ENCODE peak calls at places on chromosomes 12 and 14, in nine cellular contexts. K, V, T, Q, I, Y, L, R and B are unnamed samples.

GRCh38 chr12:107468182-107468581 is 217.4 kb upstream of the PWP1 start:
- DNase-seq in V (no peak), K (no peak), Q (no peak), T (no peak), R (no peak), I (peak; percentile 34), Y (no peak), L (no peak), B (no peak)

GRCh38 chr12:96400631-96401060 is 407 bp upstream of the CDK17 start:
- DNase-seq in R (no peak), I (peak; percentile 39), L (no peak), Y (no peak), T (no peak), K (no peak), V (no peak), Q (no peak), B (no peak)

GRCh38 chr14:69863083-69863482 is 16.1 kb upstream of the SMOC1 start:
- DNase-seq in L (no peak), I (no peak), T (no peak), V (no peak), Y (no peak), R (no peak), K (no peak), Q (no peak), B (no peak)

GRCh38 chr12:3252416-3252815 is 175.2 kb downstream of the TSPAN9 start:
- DNase-seq in V (peak; percentile 72), T (no peak), I (peak; percentile 74), Q (peak; percentile 98), R (no peak), Y (no peak), K (peak; percentile 62), L (peak; percentile 86), B (peak; percentile 73)

GRCh38 chr12:2149091-2149490 is 96.3 kb downstream of the CACNA1C start:
- DNase-seq in I (peak; percentile 9), V (no peak), T (no peak), K (no peak), Q (no peak), Y (no peak), R (no peak), L (no peak), B (no peak)

GRCh38 chr12:104057771-104058197 is 6.5 kb upstream of the HCFC2 start:
- DNase-seq in Q (no peak), Y (no peak), T (no peak), K (no peak), V (no peak), L (no peak), R (peak; percentile 46), I (peak; percentile 37), B (no peak)

GRCh38 chr12:103667129-103667528 is 80.1 kb downstream of the STAB2 start:
- DNase-seq in K (no peak), L (no peak), R (no peak), I (no peak), Y (no peak), T (no peak), V (no peak), Q (no peak), B (no peak)

GRCh38 chr12:60201891-60202290 is 606.1 kb downstream of the SLC16A7 start:
- DNase-seq in T (no peak), R (no peak), K (no peak), Q (no peak), V (no peak), Y (no peak), L (no peak), I (peak; percentile 28), B (no peak)

GRCh38 chr12:14216405-14217294 is 148.8 kb upstream of the ATF7IP start:
- DNase-seq in R (no peak), L (no peak), V (no peak), Y (no peak), I (peak; percentile 17), K (no peak), Q (no peak), T (no peak), B (peak; percentile 23)

GRCh38 chr12:4781212-4781611 is 61.0 kb downstream of the GALNT8 start:
- DNase-seq in Y (no peak), V (no peak), L (no peak), Q (no peak), R (no peak), K (no peak), T (no peak), I (no peak), B (peak; percentile 21)

GRCh38 chr12:56206373-56207166 is 15.2 kb downstream of the RNF41 start:
- DNase-seq in Y (peak; percentile 71), V (peak; percentile 65), T (no peak), Q (peak; percentile 77), L (no peak), K (no peak), R (peak; percentile 69), I (peak; percentile 54), B (peak; percentile 77)

GRCh38 chr12:104605685-104606084 is 148.9 kb downstream of the CHST11 start:
- DNase-seq in L (peak; percentile 91), T (no peak), Q (peak; percentile 83), K (peak; percentile 29), R (no peak), Y (no peak), I (no peak), V (peak; percentile 34), B (peak; percentile 30)

GRCh38 chr14:60721331-60722162 is 2.6 kb downstream of the SIX4 start:
- DNase-seq in V (peak; percentile 18), R (peak; percentile 82), T (peak; percentile 56), I (peak; percentile 84), Q (peak; percentile 68), K (no peak), L (peak; percentile 71), Y (peak; percentile 61), B (peak; percentile 24)
- TF ChIP-seq CTCF in V (peak; percentile 14), R (peak; percentile 52), T (peak; percentile 24), I (peak; percentile 37), Q (peak; percentile 13), K (no peak), L (peak; percentile 18), Y (no peak), B (no peak)

GRCh38 chr14:39576726-39577125 is 144.5 kb upstream of the FBXO33 start:
- DNase-seq in L (no peak), Q (no peak), R (no peak), K (no peak), I (no peak), Y (no peak), V (no peak), T (no peak), B (no peak)

GRCh38 chr14:39582028-39582654 is 149.9 kb upstream of the FBXO33 start:
- DNase-seq in K (no peak), Q (no peak), Y (no peak), L (no peak), I (no peak), V (no peak), T (no peak), R (no peak), B (no peak)

GRCh38 chr14:39576258-39576657 is 144.0 kb upstream of the FBXO33 start:
- DNase-seq in I (no peak), R (no peak), Y (no peak), V (no peak), T (no peak), Q (no peak), L (no peak), K (no peak), B (no peak)

DNA sequence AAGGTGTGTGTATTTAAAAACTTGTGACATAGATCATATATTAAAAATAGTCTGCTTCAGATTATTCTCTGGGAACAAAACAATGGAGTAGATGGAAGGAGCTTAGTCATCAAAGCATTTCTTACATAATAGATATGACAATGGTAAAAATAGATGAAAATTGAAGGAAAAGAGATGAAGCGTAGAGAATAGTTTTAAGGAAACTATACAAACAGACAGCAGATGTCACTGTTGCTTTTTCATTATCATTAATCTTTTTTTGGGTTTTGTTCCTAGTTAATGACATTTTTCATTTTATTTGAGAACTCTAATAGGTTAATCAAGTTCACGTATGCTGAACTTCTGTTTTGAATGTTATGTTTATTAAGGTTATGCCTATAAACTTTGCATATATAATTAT is 149.2 kb upstream of the FBXO33 start:
- DNase-seq in R (no peak), L (no peak), Q (no peak), V (no peak), K (no peak), I (no peak), Y (no peak), T (no peak), B (no peak)
- TF ChIP-seq CTCF in R (peak; percentile 53), L (no peak), Q (no peak), V (no peak), K (no peak), I (no peak), Y (no peak), T (no peak), B (no peak)

GRCh38 chr12:118034429-118035193 is 18.1 kb downstream of the RFC5 start:
- DNase-seq in K (no peak), L (no peak), Y (peak; percentile 11), T (no peak), Q (no peak), I (peak; percentile 60), R (peak; percentile 49), V (peak; percentile 25), B (peak; percentile 34)

GRCh38 chr12:118036672-118037411 is 20.3 kb downstream of the RFC5 start:
- DNase-seq in I (no peak), Q (no peak), T (no peak), L (no peak), Y (no peak), V (no peak), K (no peak), R (no peak), B (no peak)

GRCh38 chr12:118033331-118033730 is 16.8 kb downstream of the RFC5 start:
- DNase-seq in K (no peak), L (no peak), V (no peak), T (no peak), Q (no peak), Y (no peak), I (no peak), R (no peak), B (no peak)

GRCh38 chr12:118033902-118034301 is 17.4 kb downstream of the RFC5 start:
- DNase-seq in K (no peak), V (no peak), Y (no peak), R (no peak), L (no peak), I (peak; percentile 33), T (no peak), Q (no peak), B (no peak)

GRCh38 chr12:118035194-118036041 is 18.9 kb downstream of the RFC5 start:
- DNase-seq in Y (no peak), T (no peak), L (no peak), V (peak; percentile 16), R (peak; percentile 5), I (peak; percentile 22), K (no peak), Q (no peak), B (peak; percentile 30)
- TF ChIP-seq CTCF in Y (no peak), T (no peak), L (no peak), V (no peak), R (no peak), I (no peak), K (no peak), Q (no peak), B (peak; percentile 1)

DNA sequence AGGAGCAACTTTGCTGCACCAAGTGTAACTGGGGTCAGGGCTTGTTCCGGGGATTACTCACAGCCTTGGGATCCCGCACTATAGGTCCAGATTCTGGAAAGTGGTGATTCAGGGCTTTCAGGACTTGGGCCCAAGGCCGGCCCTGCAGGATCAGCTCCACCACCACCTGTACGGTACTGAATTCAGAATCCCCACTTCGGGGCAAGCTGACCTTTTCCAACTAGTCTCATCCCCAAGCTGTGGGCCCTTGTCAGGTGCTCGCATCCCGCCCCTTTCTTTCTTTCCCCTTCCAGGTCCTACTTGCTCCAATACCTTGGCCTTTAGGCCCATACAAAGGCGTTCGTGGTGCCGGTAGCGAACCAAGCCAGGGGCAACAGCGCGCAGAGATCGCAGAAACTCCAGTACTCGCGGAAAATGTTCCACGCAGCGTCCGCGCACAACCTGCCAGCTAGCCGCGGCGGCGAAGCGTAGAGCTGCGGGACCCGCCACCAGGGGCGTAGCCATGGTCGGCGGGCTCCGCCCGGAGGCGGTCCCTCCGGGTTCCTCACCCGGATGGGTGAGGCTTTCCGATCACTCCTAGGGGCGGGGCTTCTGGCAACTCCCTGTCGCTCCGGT is 487 bp downstream of the TINF2 start:
- DNase-seq in I (peak; percentile 89), T (peak; percentile 91), Q (peak; percentile 97), K (no peak), Y (peak; percentile 92), V (peak; percentile 95), L (peak; percentile 96), R (peak; percentile 98), B (peak; percentile 94)
- TF ChIP-seq CTCF in I (peak; percentile 45), T (peak; percentile 68), Q (peak; percentile 55), K (peak; percentile 73), Y (peak; percentile 63), V (peak; percentile 63), L (peak; percentile 68), R (peak; percentile 57), B (peak; percentile 71)